ENCODE peak calls at places on chromosome 22, in ten cellular contexts. One of them, this sample, is unnamed.
A peak's percentile ranks its signal among the peaks of the same experiment; 100 is the strongest.

GRCh38 chr22:26477341-26477731 is 6.2 kb downstream of the HPS4 start:
- DNase-seq in tibial nerve: no peak
- DNase-seq in body of pancreas: no peak
- DNase-seq in neural progenitor cell: no peak
- DNase-seq in Peyer's patch: no peak
- DNase-seq in right cardiac atrium: no peak
- DNase-seq in mesenchymal stem cell: peak; percentile 45
- DNase-seq in MM.1S: no peak
- DNase-seq in CD8-positive, alpha-beta memory T cell: no peak
- DNase-seq in astrocyte: no peak
- DNase-seq in this sample: no peak

GRCh38 chr22:25110846-25111578 is 88.6 kb upstream of the CRYBB3 start:
- DNase-seq in tibial nerve: no peak
- DNase-seq in body of pancreas: peak; percentile 89
- DNase-seq in neural progenitor cell: peak; percentile 91
- DNase-seq in Peyer's patch: peak; percentile 67
- DNase-seq in right cardiac atrium: peak; percentile 81
- DNase-seq in mesenchymal stem cell: peak; percentile 94
- DNase-seq in MM.1S: peak; percentile 71
- DNase-seq in CD8-positive, alpha-beta memory T cell: peak; percentile 2
- DNase-seq in astrocyte: peak; percentile 72
- DNase-seq in this sample: peak; percentile 81

GRCh38 chr22:31272522-31273446 is 19.5 kb downstream of the PIK3IP1 start:
- DNase-seq in tibial nerve: no peak
- DNase-seq in body of pancreas: peak; percentile 60
- DNase-seq in neural progenitor cell: peak; percentile 89
- DNase-seq in Peyer's patch: peak; percentile 84
- DNase-seq in right cardiac atrium: no peak
- DNase-seq in mesenchymal stem cell: peak; percentile 75
- DNase-seq in MM.1S: peak; percentile 59
- DNase-seq in CD8-positive, alpha-beta memory T cell: no peak
- DNase-seq in astrocyte: no peak
- DNase-seq in this sample: peak; percentile 79

GRCh38 chr22:37525073-37525745 is 6.0 kb upstream of the CARD10 start:
- DNase-seq in tibial nerve: no peak
- DNase-seq in body of pancreas: no peak
- DNase-seq in neural progenitor cell: no peak
- DNase-seq in Peyer's patch: peak; percentile 66
- DNase-seq in right cardiac atrium: no peak
- DNase-seq in mesenchymal stem cell: peak; percentile 87
- DNase-seq in MM.1S: no peak
- DNase-seq in CD8-positive, alpha-beta memory T cell: no peak
- DNase-seq in astrocyte: peak; percentile 76
- DNase-seq in this sample: no peak

GRCh38 chr22:19134176-19134831 is 3.2 kb downstream of the TSSK2 start:
- DNase-seq in tibial nerve: no peak
- DNase-seq in body of pancreas: no peak
- DNase-seq in neural progenitor cell: no peak
- DNase-seq in Peyer's patch: no peak
- DNase-seq in right cardiac atrium: no peak
- DNase-seq in mesenchymal stem cell: no peak
- DNase-seq in MM.1S: no peak
- DNase-seq in CD8-positive, alpha-beta memory T cell: no peak
- DNase-seq in astrocyte: no peak
- DNase-seq in this sample: no peak

GRCh38 chr22:50403701-50404101 is 60.6 kb downstream of the PPP6R2 start:
- DNase-seq in tibial nerve: peak; percentile 49
- DNase-seq in body of pancreas: peak; percentile 61
- DNase-seq in neural progenitor cell: no peak
- DNase-seq in Peyer's patch: peak; percentile 63
- DNase-seq in right cardiac atrium: peak; percentile 82
- DNase-seq in mesenchymal stem cell: no peak
- DNase-seq in MM.1S: no peak
- DNase-seq in CD8-positive, alpha-beta memory T cell: no peak
- DNase-seq in astrocyte: no peak
- DNase-seq in this sample: no peak

GRCh38 chr22:23376256-23376655 is 195.9 kb downstream of the BCR start:
- DNase-seq in tibial nerve: no peak
- DNase-seq in body of pancreas: no peak
- DNase-seq in neural progenitor cell: no peak
- DNase-seq in Peyer's patch: peak; percentile 77
- DNase-seq in right cardiac atrium: no peak
- DNase-seq in mesenchymal stem cell: peak; percentile 13
- DNase-seq in MM.1S: peak; percentile 55
- DNase-seq in CD8-positive, alpha-beta memory T cell: no peak
- DNase-seq in astrocyte: no peak
- DNase-seq in this sample: peak; percentile 52

GRCh38 chr22:26086359-26086758 is 82.9 kb upstream of the SEZ6L start:
- DNase-seq in tibial nerve: no peak
- DNase-seq in body of pancreas: no peak
- DNase-seq in neural progenitor cell: peak; percentile 36
- DNase-seq in Peyer's patch: no peak
- DNase-seq in right cardiac atrium: no peak
- DNase-seq in mesenchymal stem cell: no peak
- DNase-seq in MM.1S: no peak
- DNase-seq in CD8-positive, alpha-beta memory T cell: no peak
- DNase-seq in astrocyte: no peak
- DNase-seq in this sample: no peak

GRCh38 chr22:45124176-45124857 is 39.4 kb upstream of the NUP50 start:
- DNase-seq in tibial nerve: no peak
- DNase-seq in body of pancreas: no peak
- DNase-seq in neural progenitor cell: peak; percentile 50
- DNase-seq in Peyer's patch: no peak
- DNase-seq in right cardiac atrium: no peak
- DNase-seq in mesenchymal stem cell: no peak
- DNase-seq in MM.1S: no peak
- DNase-seq in CD8-positive, alpha-beta memory T cell: no peak
- DNase-seq in astrocyte: no peak
- DNase-seq in this sample: no peak

GRCh38 chr22:20992056-20992442 is 9.9 kb downstream of the THAP7 start:
- DNase-seq in tibial nerve: no peak
- DNase-seq in body of pancreas: no peak
- DNase-seq in neural progenitor cell: no peak
- DNase-seq in Peyer's patch: no peak
- DNase-seq in right cardiac atrium: no peak
- DNase-seq in mesenchymal stem cell: no peak
- DNase-seq in MM.1S: no peak
- DNase-seq in CD8-positive, alpha-beta memory T cell: no peak
- DNase-seq in astrocyte: no peak
- DNase-seq in this sample: no peak

GRCh38 chr22:45166935-45167334 is 3.2 kb downstream of the NUP50 start:
- DNase-seq in tibial nerve: no peak
- DNase-seq in body of pancreas: no peak
- DNase-seq in neural progenitor cell: no peak
- DNase-seq in Peyer's patch: no peak
- DNase-seq in right cardiac atrium: no peak
- DNase-seq in mesenchymal stem cell: no peak
- DNase-seq in MM.1S: no peak
- DNase-seq in CD8-positive, alpha-beta memory T cell: no peak
- DNase-seq in astrocyte: no peak
- DNase-seq in this sample: no peak

GRCh38 chr22:44167501-44167900 is 13.2 kb upstream of the PARVG start:
- DNase-seq in tibial nerve: no peak
- DNase-seq in body of pancreas: no peak
- DNase-seq in neural progenitor cell: no peak
- DNase-seq in Peyer's patch: no peak
- DNase-seq in right cardiac atrium: no peak
- DNase-seq in mesenchymal stem cell: no peak
- DNase-seq in MM.1S: no peak
- DNase-seq in CD8-positive, alpha-beta memory T cell: no peak
- DNase-seq in astrocyte: no peak
- DNase-seq in this sample: no peak

GRCh38 chr22:30885591-30885990 is 83.0 kb downstream of the MORC2 start:
- DNase-seq in tibial nerve: no peak
- DNase-seq in body of pancreas: no peak
- DNase-seq in neural progenitor cell: no peak
- DNase-seq in Peyer's patch: no peak
- DNase-seq in right cardiac atrium: no peak
- DNase-seq in mesenchymal stem cell: no peak
- DNase-seq in MM.1S: no peak
- DNase-seq in CD8-positive, alpha-beta memory T cell: no peak
- DNase-seq in astrocyte: no peak
- DNase-seq in this sample: no peak

GRCh38 chr22:50732681-50733080 is 5.3 kb upstream of the ACR start:
- DNase-seq in tibial nerve: no peak
- DNase-seq in body of pancreas: no peak
- DNase-seq in neural progenitor cell: no peak
- DNase-seq in Peyer's patch: no peak
- DNase-seq in right cardiac atrium: peak; percentile 8
- DNase-seq in mesenchymal stem cell: no peak
- DNase-seq in MM.1S: no peak
- DNase-seq in CD8-positive, alpha-beta memory T cell: no peak
- DNase-seq in astrocyte: no peak
- DNase-seq in this sample: no peak

GRCh38 chr22:44182591-44183588 is 2.2 kb downstream of the PARVG start:
- DNase-seq in tibial nerve: no peak
- DNase-seq in body of pancreas: peak; percentile 69
- DNase-seq in neural progenitor cell: no peak
- DNase-seq in Peyer's patch: peak; percentile 87
- DNase-seq in right cardiac atrium: peak; percentile 81
- DNase-seq in mesenchymal stem cell: no peak
- DNase-seq in MM.1S: no peak
- DNase-seq in CD8-positive, alpha-beta memory T cell: peak; percentile 37
- DNase-seq in astrocyte: no peak
- DNase-seq in this sample: peak; percentile 31

GRCh38 chr22:45565973-45566372 is 63.3 kb downstream of the FBLN1 start:
- DNase-seq in tibial nerve: no peak
- DNase-seq in body of pancreas: no peak
- DNase-seq in neural progenitor cell: no peak
- DNase-seq in Peyer's patch: no peak
- DNase-seq in right cardiac atrium: no peak
- DNase-seq in mesenchymal stem cell: no peak
- DNase-seq in MM.1S: no peak
- DNase-seq in CD8-positive, alpha-beta memory T cell: no peak
- DNase-seq in astrocyte: no peak
- DNase-seq in this sample: no peak

GRCh38 chr22:38843716-38844660 is at the start of gene NPTXR:
- DNase-seq in tibial nerve: no peak
- DNase-seq in body of pancreas: peak; percentile 72
- DNase-seq in neural progenitor cell: peak; percentile 89
- DNase-seq in Peyer's patch: peak; percentile 57
- DNase-seq in right cardiac atrium: peak; percentile 78
- DNase-seq in mesenchymal stem cell: peak; percentile 63
- DNase-seq in MM.1S: no peak
- DNase-seq in CD8-positive, alpha-beta memory T cell: peak; percentile 8
- DNase-seq in astrocyte: no peak
- DNase-seq in this sample: peak; percentile 20

GRCh38 chr22:35781898-35782297 is 64.2 kb downstream of the APOL5 start:
- DNase-seq in tibial nerve: no peak
- DNase-seq in body of pancreas: no peak
- DNase-seq in neural progenitor cell: no peak
- DNase-seq in Peyer's patch: no peak
- DNase-seq in right cardiac atrium: no peak
- DNase-seq in mesenchymal stem cell: no peak
- DNase-seq in MM.1S: no peak
- DNase-seq in CD8-positive, alpha-beta memory T cell: no peak
- DNase-seq in astrocyte: no peak
- DNase-seq in this sample: no peak
- H3K4me1 ChIP-seq in tibial nerve: no peaks in the 10 kb centered on the region
- H3K4me1 ChIP-seq in body of pancreas: no peaks in the 10 kb centered on the region
- H3K4me1 ChIP-seq in neural progenitor cell: no peaks in the 10 kb centered on the region
- H3K4me1 ChIP-seq in Peyer's patch: no peaks in the 10 kb centered on the region
- H3K4me1 ChIP-seq in right cardiac atrium: peaks cover 8% of the 10 kb centered on the region
- H3K4me1 ChIP-seq in mesenchymal stem cell: peaks cover 21% of the 10 kb centered on the region
- H3K4me1 ChIP-seq in MM.1S: no peaks in the 10 kb centered on the region
- H3K4me1 ChIP-seq in CD8-positive, alpha-beta memory T cell: no peaks in the 10 kb centered on the region
- H3K4me1 ChIP-seq in astrocyte: peaks cover 61% of the 10 kb centered on the region
- H3K4me1 ChIP-seq in this sample: no peaks in the 10 kb centered on the region

DNA sequence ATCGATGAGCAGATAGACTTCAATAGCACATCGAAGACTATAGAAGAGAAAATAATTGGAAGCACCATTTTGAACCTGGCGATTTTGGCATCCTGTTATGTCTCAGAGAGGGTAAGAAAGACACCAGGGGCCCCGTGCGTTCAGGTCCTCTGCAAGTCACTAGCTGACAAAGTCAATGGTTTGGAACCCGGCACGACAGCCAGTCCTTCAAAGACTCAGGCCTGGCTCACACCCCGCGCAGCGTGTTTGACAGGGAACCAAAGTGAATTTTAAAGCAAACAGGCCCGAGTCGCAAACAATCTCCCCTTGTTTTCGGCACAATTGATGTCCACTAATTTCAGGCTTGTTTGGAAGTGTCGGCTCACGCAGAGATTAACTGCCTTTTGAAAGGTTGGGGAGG is 716.6 kb downstream of the BRD1 start:
- DNase-seq in tibial nerve: no peak
- DNase-seq in body of pancreas: no peak
- DNase-seq in neural progenitor cell: peak; percentile 15
- DNase-seq in Peyer's patch: no peak
- DNase-seq in right cardiac atrium: no peak
- DNase-seq in mesenchymal stem cell: no peak
- DNase-seq in MM.1S: no peak
- DNase-seq in CD8-positive, alpha-beta memory T cell: no peak
- DNase-seq in astrocyte: no peak
- DNase-seq in this sample: no peak
- H3K4me3 ChIP-seq in tibial nerve: no peak overlapping the region
- H3K4me3 ChIP-seq in body of pancreas: no peak overlapping the region
- H3K4me3 ChIP-seq in neural progenitor cell: no peak overlapping the region
- H3K4me3 ChIP-seq in Peyer's patch: no peak overlapping the region
- H3K4me3 ChIP-seq in right cardiac atrium: no peak overlapping the region
- H3K4me3 ChIP-seq in mesenchymal stem cell: no peak overlapping the region
- H3K4me3 ChIP-seq in MM.1S: no peak overlapping the region
- H3K4me3 ChIP-seq in CD8-positive, alpha-beta memory T cell: no peak overlapping the region
- H3K4me3 ChIP-seq in astrocyte: no peak overlapping the region
- H3K4me3 ChIP-seq in this sample: no peak overlapping the region

GRCh38 chr22:48481748-48482147 is 1345.9 kb downstream of the BRD1 start:
- DNase-seq in tibial nerve: no peak
- DNase-seq in body of pancreas: no peak
- DNase-seq in neural progenitor cell: no peak
- DNase-seq in Peyer's patch: no peak
- DNase-seq in right cardiac atrium: no peak
- DNase-seq in mesenchymal stem cell: no peak
- DNase-seq in MM.1S: no peak
- DNase-seq in CD8-positive, alpha-beta memory T cell: no peak
- DNase-seq in astrocyte: no peak
- DNase-seq in this sample: no peak
- H3K27ac ChIP-seq in tibial nerve: no peak overlapping the region
- H3K27ac ChIP-seq in body of pancreas: no peak overlapping the region
- H3K27ac ChIP-seq in neural progenitor cell: no peak overlapping the region
- H3K27ac ChIP-seq in Peyer's patch: no peak overlapping the region
- H3K27ac ChIP-seq in right cardiac atrium: no peak overlapping the region
- H3K27ac ChIP-seq in mesenchymal stem cell: no peak overlapping the region
- H3K27ac ChIP-seq in MM.1S: no peak overlapping the region
- H3K27ac ChIP-seq in CD8-positive, alpha-beta memory T cell: no peak overlapping the region
- H3K27ac ChIP-seq in astrocyte: no peak overlapping the region
- H3K27ac ChIP-seq in this sample: no peak overlapping the region

DNA sequence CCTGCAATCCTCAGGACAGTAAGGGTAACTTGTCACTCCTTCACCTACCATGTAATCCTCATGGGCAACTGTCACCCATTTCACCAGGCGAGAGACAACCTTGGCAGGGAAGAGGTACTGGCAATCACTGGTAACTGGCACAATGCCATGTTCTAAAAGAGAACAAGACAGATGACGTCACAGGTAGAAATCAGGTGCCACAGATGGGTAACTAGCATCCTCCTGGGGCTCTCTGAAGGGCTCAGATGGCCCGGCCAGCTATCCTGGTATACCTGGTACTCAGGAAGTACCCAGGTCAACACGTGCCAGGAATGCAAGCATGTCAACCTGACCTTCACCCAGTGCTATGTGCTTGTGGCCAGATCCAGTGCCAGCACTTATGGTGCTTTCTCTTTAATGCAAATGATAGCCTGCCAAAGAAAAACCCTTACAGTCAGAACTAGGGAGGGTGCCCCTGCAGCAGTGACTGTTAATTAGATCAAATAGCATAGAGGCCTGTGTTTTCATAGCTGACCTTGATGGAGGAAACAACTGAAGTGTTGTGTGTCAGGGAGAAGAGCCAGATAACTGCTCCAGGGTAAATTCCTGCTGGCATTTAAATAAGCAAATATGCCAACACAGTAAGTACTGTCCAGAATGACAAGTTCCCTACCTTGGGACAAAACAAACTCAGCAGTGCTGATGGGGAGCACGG is 36.2 kb downstream of the THOC5 start:
- DNase-seq in tibial nerve: no peak
- DNase-seq in body of pancreas: peak; percentile 20
- DNase-seq in neural progenitor cell: no peak
- DNase-seq in Peyer's patch: no peak
- DNase-seq in right cardiac atrium: no peak
- DNase-seq in mesenchymal stem cell: no peak
- DNase-seq in MM.1S: no peak
- DNase-seq in CD8-positive, alpha-beta memory T cell: no peak
- DNase-seq in astrocyte: no peak
- DNase-seq in this sample: peak; percentile 2
- H3K4me1 ChIP-seq in tibial nerve: no peaks in the 10 kb centered on the region
- H3K4me1 ChIP-seq in body of pancreas: no peaks in the 10 kb centered on the region
- H3K4me1 ChIP-seq in neural progenitor cell: no peaks in the 10 kb centered on the region
- H3K4me1 ChIP-seq in Peyer's patch: no peaks in the 10 kb centered on the region
- H3K4me1 ChIP-seq in right cardiac atrium: peaks cover 6% of the 10 kb centered on the region
- H3K4me1 ChIP-seq in mesenchymal stem cell: no peaks in the 10 kb centered on the region
- H3K4me1 ChIP-seq in MM.1S: no peaks in the 10 kb centered on the region
- H3K4me1 ChIP-seq in CD8-positive, alpha-beta memory T cell: no peaks in the 10 kb centered on the region
- H3K4me1 ChIP-seq in astrocyte: peaks cover 10% of the 10 kb centered on the region
- H3K4me1 ChIP-seq in this sample: no peaks in the 10 kb centered on the region